ENCODE peak calls at places on chromosome 19, in nine cellular contexts. M, F, Q, O, R, K, H, C and J are unnamed samples.

GRCh38 chr19:52307275-52307674 is 10.3 kb downstream of the ZNF480 start:
- DNase-seq in C (no peak), O (no peak), F (no peak), R (peak; percentile 11), M (no peak), H (peak; percentile 24), K (peak; percentile 39), Q (no peak), J (no peak)

GRCh38 chr19:10553087-10553667 is 9.5 kb downstream of the ATG4D start:
- DNase-seq in O (no peak), C (no peak), K (no peak), H (no peak), M (no peak), F (no peak), R (no peak), Q (no peak), J (no peak)

GRCh38 chr19:38617764-38618589 is at the start of gene MAP4K1:
- DNase-seq in R (no peak), F (no peak), Q (peak; percentile 67), H (no peak), M (no peak), C (no peak), O (peak; percentile 86), K (no peak), J (no peak)

GRCh38 chr19:4267101-4267900 is 11.8 kb upstream of the SHD start:
- DNase-seq in C (peak; percentile 65), K (no peak), F (peak; percentile 71), M (peak; percentile 62), O (peak; percentile 86), Q (peak; percentile 69), H (peak; percentile 55), R (peak; percentile 76), J (peak; percentile 56)

GRCh38 chr19:39427707-39428106 is 8.0 kb downstream of the RPS16 start:
- DNase-seq in H (no peak), K (no peak), C (no peak), M (no peak), O (no peak), F (no peak), R (no peak), Q (no peak), J (no peak)

GRCh38 chr19:58519087-58519354 is 589 bp downstream of the ZBTB45 start:
- DNase-seq in C (peak; percentile 75), R (peak; percentile 91), H (peak; percentile 88), O (no peak), K (peak; percentile 60), F (peak; percentile 61), M (peak; percentile 84), Q (peak; percentile 78), J (peak; percentile 51)

GRCh38 chr19:2176336-2176994 is 12.7 kb downstream of the DOT1L start:
- DNase-seq in H (no peak), R (no peak), Q (no peak), C (peak; percentile 49), F (no peak), K (no peak), O (peak; percentile 77), M (no peak), J (no peak)

GRCh38 chr19:17076539-17076919 is 952 bp downstream of the MYO9B start:
- DNase-seq in F (peak; percentile 13), K (no peak), O (peak; percentile 62), Q (no peak), M (no peak), H (peak; percentile 44), C (peak; percentile 40), R (no peak), J (no peak)

GRCh38 chr19:39167461-39168257 is 29.1 kb upstream of the NCCRP1 start:
- DNase-seq in K (no peak), M (peak; percentile 64), C (peak; percentile 82), H (no peak), R (no peak), F (no peak), O (peak; percentile 80), Q (no peak), J (peak; percentile 52)

GRCh38 chr19:39515551-39516191 is 732 bp downstream of the SELENOV start:
- DNase-seq in O (peak; percentile 80), M (no peak), F (no peak), Q (no peak), C (no peak), H (no peak), K (no peak), R (no peak), J (peak; percentile 29)

GRCh38 chr19:24033962-24034342 is 53.0 kb upstream of the ZNF254 start:
- DNase-seq in F (peak; percentile 20), K (peak; percentile 57), O (peak; percentile 78), C (peak; percentile 47), H (peak; percentile 82), R (peak; percentile 46), Q (peak; percentile 68), M (peak; percentile 42), J (no peak)

GRCh38 chr19:16470911-16471811 is 609 bp downstream of the EPS15L1 start:
- DNase-seq in R (peak; percentile 43), H (peak; percentile 69), M (no peak), C (peak; percentile 57), Q (no peak), K (peak; percentile 30), F (peak; percentile 16), O (no peak), J (no peak)

GRCh38 chr19:35712529-35712909 is 5.3 kb upstream of the KMT2B start:
- DNase-seq in F (no peak), Q (no peak), R (no peak), K (no peak), H (no peak), O (no peak), M (no peak), C (no peak), J (no peak)

GRCh38 chr19:33953592-33953991 is 156.9 kb downstream of the KCTD15 start:
- DNase-seq in O (no peak), Q (no peak), R (no peak), H (no peak), C (no peak), K (no peak), F (no peak), M (no peak), J (no peak)

GRCh38 chr19:3316659-3317207 is 49.6 kb upstream of the NFIC start:
- DNase-seq in C (no peak), K (no peak), F (no peak), Q (no peak), M (no peak), R (no peak), H (no peak), O (no peak), J (no peak)

GRCh38 chr19:10086904-10087256 is 763 bp downstream of the SHFL start:
- DNase-seq in M (no peak), H (peak; percentile 31), C (no peak), R (no peak), O (peak; percentile 83), K (no peak), Q (no peak), F (no peak), J (no peak)

GRCh38 chr19:6022570-6023049 is 44.7 kb upstream of the RANBP3 start:
- DNase-seq in M (no peak), O (no peak), H (no peak), R (no peak), Q (no peak), C (no peak), K (no peak), F (no peak), J (no peak)
- TF ChIP-seq CTCF in M (no peak), O (peak; percentile 25), H (no peak), R (peak; percentile 17), Q (no peak), C (peak; percentile 3), K (no peak), F (no peak), J (no peak)

GRCh38 chr19:55809381-55810058 is 22.3 kb downstream of the NLRP11 start:
- DNase-seq in F (no peak), M (peak; percentile 86), R (peak; percentile 92), Q (peak; percentile 62), H (peak; percentile 24), C (no peak), O (peak; percentile 71), K (no peak), J (no peak)
- TF ChIP-seq CTCF in F (peak; percentile 38), M (peak; percentile 67), R (peak; percentile 75), Q (no peak), H (peak; percentile 12), C (no peak), O (no peak), K (no peak), J (no peak)

DNA sequence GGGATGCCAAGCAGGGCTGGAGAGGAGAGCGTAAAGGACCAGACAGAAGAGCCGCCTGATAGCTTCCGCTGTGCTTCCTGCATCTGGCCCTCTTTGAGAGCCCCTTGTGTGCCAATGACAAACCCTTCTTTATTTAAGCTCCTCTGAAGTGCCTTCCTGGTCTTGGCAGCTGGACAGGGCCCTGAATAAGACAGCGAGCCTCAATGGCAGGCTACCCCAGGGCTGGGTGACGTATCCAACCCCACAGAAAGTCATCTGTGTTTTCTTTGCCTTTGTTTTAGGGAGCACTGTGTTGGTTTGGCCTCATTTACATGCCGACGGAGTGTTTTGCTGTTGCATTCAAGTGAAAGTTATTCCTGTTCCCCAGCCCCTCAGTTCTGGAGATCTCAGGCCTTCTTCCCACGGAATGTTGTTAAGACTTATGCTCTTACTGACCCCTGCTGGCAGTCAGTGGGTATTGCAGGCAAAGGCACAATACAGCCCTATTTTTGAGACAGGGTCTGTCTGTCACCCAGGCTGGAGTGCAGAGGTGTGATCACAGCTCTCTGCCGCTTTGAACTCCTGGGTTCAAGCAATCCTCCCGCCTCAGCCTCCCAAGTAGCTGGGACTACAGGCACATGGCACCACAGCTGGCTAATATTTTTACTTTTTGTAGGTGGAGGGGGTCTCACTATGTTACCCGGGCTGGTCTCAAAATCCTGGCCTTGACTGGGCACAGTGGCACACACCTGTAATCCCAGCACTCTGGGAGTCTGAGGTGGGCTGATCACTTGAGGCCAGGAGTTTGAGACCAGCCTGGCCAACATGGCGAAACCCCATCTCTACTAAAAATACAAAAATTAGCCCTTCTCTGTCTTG is 16.8 kb downstream of the CCL25 start:
- DNase-seq in O (peak; percentile 6), M (no peak), K (no peak), Q (no peak), C (no peak), R (peak; percentile 29), F (peak; percentile 36), H (peak; percentile 9), J (no peak)
- TF ChIP-seq CTCF in O (peak; percentile 47), M (peak; percentile 75), K (peak; percentile 27), Q (no peak), C (peak; percentile 36), R (peak; percentile 65), F (peak; percentile 75), H (peak; percentile 35), J (peak; percentile 56)

GRCh38 chr19:14509382-14509781 is 8.8 kb downstream of the DNAJB1 start:
- DNase-seq in R (no peak), O (no peak), H (no peak), C (no peak), K (no peak), Q (no peak), F (no peak), M (no peak), J (no peak)

GRCh38 chr19:14514215-14514871 is 3.9 kb downstream of the DNAJB1 start:
- DNase-seq in Q (no peak), M (no peak), F (no peak), R (no peak), H (no peak), K (no peak), O (no peak), C (no peak), J (no peak)

GRCh38 chr19:14511245-14511625 is 7.0 kb downstream of the DNAJB1 start:
- DNase-seq in Q (no peak), C (no peak), O (no peak), R (no peak), F (no peak), K (no peak), H (no peak), M (no peak), J (no peak)

GRCh38 chr19:14515501-14516047 is 2.6 kb downstream of the DNAJB1 start:
- DNase-seq in M (no peak), O (no peak), C (no peak), R (no peak), H (no peak), F (no peak), K (no peak), Q (no peak), J (no peak)

GRCh38 chr19:14512420-14512961 is 5.7 kb downstream of the DNAJB1 start:
- DNase-seq in K (no peak), R (no peak), C (no peak), M (no peak), F (no peak), Q (no peak), H (no peak), O (no peak), J (no peak)
- TF ChIP-seq CTCF in K (no peak), R (no peak), C (no peak), M (no peak), F (no peak), Q (no peak), H (no peak), O (no peak), J (no peak)